ENCODE peak calls at places on chromosome 5, in eight cellular contexts. P, Q, G, L, M, X, H and E are unnamed samples.
A peak's percentile ranks its signal among the peaks of the same experiment; 100 is the strongest.

GRCh38 chr5:152369298-152369697 is 35.8 kb downstream of the NMUR2 start:
- DNase-seq in P (no peak), Q (no peak), G (no peak), L (no peak), M (no peak), X (no peak), H (no peak), E (no peak)

GRCh38 chr5:76372320-76373054 is 30.6 kb upstream of the IQGAP2 start:
- DNase-seq in P (no peak), Q (no peak), G (peak; percentile 27), L (no peak), M (peak; percentile 56), X (no peak), H (peak; percentile 92), E (peak; percentile 41)

GRCh38 chr5:56415356-56415765 is 182.2 kb upstream of the ANKRD55 start:
- DNase-seq in P (peak; percentile 88), Q (peak; percentile 52), G (no peak), L (peak; percentile 6), M (no peak), X (no peak), H (peak; percentile 53), E (no peak)

GRCh38 chr5:2742921-2743679 is 8.4 kb downstream of the IRX2 start:
- DNase-seq in P (no peak), Q (no peak), G (no peak), L (no peak), M (no peak), X (no peak), H (peak; percentile 58), E (peak; percentile 77)

GRCh38 chr5:107564896-107565295 is 105.8 kb downstream of the EFNA5 start:
- DNase-seq in P (no peak), Q (no peak), G (no peak), L (no peak), M (no peak), X (no peak), H (no peak), E (no peak)

GRCh38 chr5:32790411-32790951 is 79.4 kb downstream of the NPR3 start:
- DNase-seq in P (no peak), Q (no peak), G (no peak), L (no peak), M (no peak), X (no peak), H (peak; percentile 65), E (no peak)

GRCh38 chr5:141172381-141173204 is at the start of gene PCDHB7:
- DNase-seq in P (no peak), Q (no peak), G (peak; percentile 49), L (no peak), M (no peak), X (no peak), H (peak; percentile 67), E (peak; percentile 76)

GRCh38 chr5:43007911-43008368 is 32.2 kb downstream of the ANXA2R start:
- DNase-seq in P (peak; percentile 94), Q (peak; percentile 60), G (peak; percentile 57), L (peak; percentile 21), M (no peak), X (peak; percentile 90), H (peak; percentile 91), E (peak; percentile 67)

GRCh38 chr5:154143121-154143725 is 47.3 kb upstream of the GALNT10 start:
- DNase-seq in P (no peak), Q (no peak), G (no peak), L (no peak), M (no peak), X (no peak), H (no peak), E (no peak)

GRCh38 chr5:133247881-133248642 is 196.2 kb downstream of the HSPA4 start:
- DNase-seq in P (peak; percentile 73), Q (no peak), G (peak; percentile 73), L (no peak), M (no peak), X (no peak), H (peak; percentile 38), E (peak; percentile 88)

GRCh38 chr5:83570916-83571315 is 99.4 kb downstream of the VCAN start:
- DNase-seq in P (no peak), Q (no peak), G (no peak), L (no peak), M (no peak), X (no peak), H (peak; percentile 47), E (no peak)

GRCh38 chr5:93892481-93892880 is 151.1 kb upstream of the POU5F2 start:
- DNase-seq in P (no peak), Q (no peak), G (no peak), L (no peak), M (no peak), X (no peak), H (no peak), E (no peak)

GRCh38 chr5:150487199-150488061 is 20.5 kb upstream of the NDST1 start:
- DNase-seq in P (peak; percentile 81), Q (peak; percentile 44), G (peak; percentile 42), L (no peak), M (no peak), X (no peak), H (peak; percentile 68), E (no peak)

GRCh38 chr5:113204525-113205161 is 228.0 kb downstream of the DCP2 start:
- DNase-seq in P (no peak), Q (no peak), G (peak; percentile 56), L (no peak), M (peak; percentile 78), X (no peak), H (peak; percentile 76), E (no peak)

GRCh38 chr5:93303291-93303691 is 277.7 kb downstream of the NR2F1-AS1 start:
- DNase-seq in P (no peak), Q (no peak), G (peak; percentile 42), L (no peak), M (no peak), X (no peak), H (no peak), E (no peak)

GRCh38 chr5:108212775-108213346 is 169.0 kb downstream of the FBXL17 start:
- DNase-seq in P (no peak), Q (no peak), G (no peak), L (no peak), M (no peak), X (no peak), H (peak; percentile 10), E (peak; percentile 1)

GRCh38 chr5:127961006-127961763 is 122.4 kb upstream of the SLC12A2 start:
- DNase-seq in P (no peak), Q (no peak), G (no peak), L (no peak), M (no peak), X (no peak), H (no peak), E (no peak)

GRCh38 chr5:104754311-104754995 is 1191.9 kb upstream of the NUDT12 start:
- DNase-seq in P (no peak), Q (no peak), G (no peak), L (no peak), M (no peak), X (no peak), H (no peak), E (peak; percentile 4)

GRCh38 chr5:37184748-37185364 is 64.3 kb downstream of the CPLANE1 start:
- DNase-seq in P (no peak), Q (no peak), G (no peak), L (no peak), M (no peak), X (no peak), H (no peak), E (no peak)

GRCh38 chr5:177429248-177430045 is 3.0 kb downstream of the GRK6 start:
- DNase-seq in P (peak; percentile 96), Q (peak; percentile 60), G (no peak), L (no peak), M (no peak), X (peak; percentile 80), H (no peak), E (peak; percentile 69)
- H3K4me3 ChIP-seq in P (peak overlapping the region; percentile 90), Q (no peak overlapping the region), G (no peak overlapping the region), L (no peak overlapping the region), M (no peak overlapping the region), X (peak overlapping the region; percentile 88), H (no peak overlapping the region), E (no peak overlapping the region)

GRCh38 chr5:172725273-172725672 is 45.7 kb downstream of the DUSP1 start:
- DNase-seq in P (peak; percentile 55), Q (no peak), G (no peak), L (no peak), M (no peak), X (no peak), H (no peak), E (no peak)

GRCh38 chr5:172724658-172725183 is 46.3 kb downstream of the DUSP1 start:
- DNase-seq in P (peak; percentile 40), Q (no peak), G (no peak), L (no peak), M (no peak), X (no peak), H (no peak), E (no peak)

GRCh38 chr5:172723508-172723907 is 47.5 kb downstream of the DUSP1 start:
- DNase-seq in P (no peak), Q (no peak), G (no peak), L (no peak), M (no peak), X (no peak), H (no peak), E (no peak)

GRCh38 chr5:172725785-172726184 is 45.2 kb downstream of the DUSP1 start:
- DNase-seq in P (peak; percentile 59), Q (no peak), G (no peak), L (no peak), M (no peak), X (no peak), H (no peak), E (no peak)

DNA sequence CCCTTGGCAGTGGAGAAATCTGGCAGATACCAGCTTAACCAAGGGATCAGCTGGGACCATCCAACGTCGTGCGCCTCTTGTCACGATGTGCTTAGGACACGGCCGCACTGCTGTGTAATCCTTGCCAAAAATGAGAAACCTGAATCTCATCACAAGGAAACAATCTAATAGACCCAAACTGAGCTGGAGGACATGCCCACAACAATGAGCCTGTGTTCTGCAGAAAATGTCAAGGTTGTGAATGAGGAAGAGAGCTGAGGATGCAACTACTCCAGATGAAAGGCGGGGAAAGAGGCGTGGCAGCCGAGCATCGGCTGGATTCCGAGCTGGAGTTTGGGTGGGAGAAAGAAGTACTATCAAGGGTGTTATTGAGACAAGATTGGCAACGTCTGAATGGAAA is 46.8 kb downstream of the DUSP1 start:
- DNase-seq in P (no peak), Q (no peak), G (no peak), L (no peak), M (no peak), X (no peak), H (no peak), E (no peak)
- H3K27me3 ChIP-seq in P (no peaks in the 10 kb centered on the region), Q (no peaks in the 10 kb centered on the region), G (no peaks in the 10 kb centered on the region), L (no peaks in the 10 kb centered on the region), M (no peaks in the 10 kb centered on the region), X (no peaks in the 10 kb centered on the region), H (no peaks in the 10 kb centered on the region), E (peaks cover 2% of the 10 kb centered on the region)

DNA sequence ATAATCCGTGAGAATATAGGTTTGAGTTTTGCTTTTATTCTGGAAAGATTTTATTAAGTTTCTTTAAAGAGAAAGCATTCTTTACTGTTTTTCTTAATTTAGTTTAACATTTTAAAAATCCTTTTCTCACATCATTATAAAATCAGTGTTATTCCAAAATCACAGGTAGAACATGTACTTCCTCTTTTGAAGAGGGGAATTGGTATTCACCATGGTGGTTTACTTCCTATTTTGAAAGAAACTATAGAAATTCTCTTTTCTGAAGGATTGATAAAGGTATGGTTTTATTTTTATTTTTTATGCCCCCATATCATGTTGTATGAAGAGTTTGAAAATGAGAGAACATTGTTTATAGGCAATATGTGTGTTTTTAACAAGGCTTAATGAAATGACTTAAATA is 43.0 kb downstream of the MTREX start:
- DNase-seq in P (no peak), Q (no peak), G (no peak), L (no peak), M (no peak), X (no peak), H (no peak), E (no peak)
- H3K36me3 ChIP-seq in P (peaks cover 90% of the 10 kb centered on the region), Q (peaks cover 47% of the 10 kb centered on the region), G (peaks cover 84% of the 10 kb centered on the region), L (peaks cover 46% of the 10 kb centered on the region), M (no peaks in the 10 kb centered on the region), X (peaks cover 69% of the 10 kb centered on the region), H (peaks cover 67% of the 10 kb centered on the region), E (peaks cover 26% of the 10 kb centered on the region)

GRCh38 chr5:68542207-68542606 is 326.7 kb downstream of the PIK3R1 start:
- DNase-seq in P (no peak), Q (no peak), G (no peak), L (no peak), M (no peak), X (no peak), H (peak; percentile 37), E (no peak)
- H3K4me3 ChIP-seq in P (no peak overlapping the region), Q (no peak overlapping the region), G (no peak overlapping the region), L (no peak overlapping the region), M (no peak overlapping the region), X (no peak overlapping the region), H (no peak overlapping the region), E (no peak overlapping the region)